ENCODE peak calls at places on chromosomes 1 and 21, in seven cellular contexts. Q is HCT116, S is neural progenitor cell, M is colonic mucosa, D is PC-3, E is fibroblast of lung, Z is kidney. G is an unnamed sample.

GRCh38 chr1:225872075-225872430 is 10.1 kb downstream of the TMEM63A start:
- DNase-seq in Q (no peak), S (no peak), M (no peak), D (peak), E (no peak), Z (no peak), G (no peak)

GRCh38 chr1:16082283-16083038 is 9.0 kb upstream of the FAM131C start:
- DNase-seq in Q (no peak), S (peak), M (peak), D (peak), E (peak), Z (no peak), G (no peak)

GRCh38 chr1:101567582-101568189 is 330.9 kb downstream of the S1PR1 start:
- DNase-seq in Q (peak), S (peak), M (peak), D (peak), E (peak), Z (peak), G (no peak)

GRCh38 chr1:85847356-85847755 is 139.1 kb upstream of the ZNHIT6 start:
- DNase-seq in Q (no peak), S (no peak), M (no peak), D (no peak), E (no peak), Z (no peak), G (no peak)

GRCh38 chr1:234562336-234562735 is 47.6 kb downstream of the IRF2BP2 start:
- DNase-seq in Q (no peak), S (no peak), M (no peak), D (no peak), E (no peak), Z (no peak), G (no peak)

GRCh38 chr1:227926216-227926791 is 21.4 kb downstream of the WNT9A start:
- DNase-seq in Q (no peak), S (no peak), M (no peak), D (no peak), E (no peak), Z (peak), G (no peak)

GRCh38 chr1:245878585-245878984 is 628.5 kb downstream of the SMYD3 start:
- DNase-seq in Q (no peak), S (no peak), M (no peak), D (no peak), E (no peak), Z (no peak), G (no peak)

GRCh38 chr21:43778469-43779335 is 2.6 kb upstream of the CSTB start:
- DNase-seq in Q (no peak), S (no peak), M (peak), D (peak), E (peak), Z (no peak), G (no peak)

GRCh38 chr1:12405325-12406217 is 175.7 kb downstream of the VPS13D start:
- DNase-seq in Q (no peak), S (peak), M (peak), D (no peak), E (peak), Z (no peak), G (peak)
- H3K9ac ChIP-seq in Q (no peak), S (no peak), M (peak), D (no peak), E (no peak), Z (peak), G (peak)

DNA sequence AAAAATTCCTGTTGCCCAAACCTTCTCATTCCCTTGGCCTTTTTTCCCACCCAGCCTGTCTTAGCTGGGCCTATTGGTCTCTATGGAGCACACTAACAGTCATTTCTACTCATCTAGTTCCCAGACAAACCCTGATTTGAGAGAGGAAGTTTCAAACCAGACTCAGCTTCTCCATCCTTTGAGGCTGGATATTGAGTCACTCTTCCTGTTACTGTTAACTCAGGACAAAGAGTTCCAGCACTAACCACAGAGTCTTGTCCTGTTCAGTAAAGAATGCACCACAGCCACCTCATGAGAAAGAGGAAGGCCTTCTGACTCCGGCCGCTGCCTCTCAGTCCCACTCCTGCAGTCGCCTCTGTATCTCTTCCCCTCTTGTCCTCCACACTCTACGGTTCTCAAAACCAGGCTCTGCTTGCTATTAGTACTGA is 137.8 kb downstream of the PTPRC start:
- DNase-seq in Q (no peak), S (no peak), M (no peak), D (peak), E (peak), Z (no peak), G (no peak)
- H3K9ac ChIP-seq in Q (no peak), S (no peak), M (no peak), D (peak), E (no peak), Z (no peak), G (no peak)

GRCh38 chr1:50971748-50972305 is 1.8 kb downstream of the CDKN2C start:
- DNase-seq in Q (no peak), S (no peak), M (no peak), D (peak), E (peak), Z (no peak), G (no peak)

GRCh38 chr1:50970927-50971582 is 1.0 kb downstream of the CDKN2C start:
- DNase-seq in Q (no peak), S (no peak), M (no peak), D (peak), E (peak), Z (no peak), G (no peak)

GRCh38 chr1:50973255-50973654 is 3.2 kb downstream of the CDKN2C start:
- DNase-seq in Q (no peak), S (no peak), M (no peak), D (no peak), E (no peak), Z (no peak), G (no peak)

GRCh38 chr1:50973875-50974617 is 4.0 kb downstream of the CDKN2C start:
- DNase-seq in Q (no peak), S (peak), M (no peak), D (peak), E (no peak), Z (no peak), G (no peak)

GRCh38 chr1:50972766-50973165 is 2.7 kb downstream of the CDKN2C start:
- DNase-seq in Q (no peak), S (no peak), M (no peak), D (no peak), E (peak), Z (no peak), G (no peak)
- H3K9ac ChIP-seq in Q (no peak), S (no peak), M (no peak), D (peak), E (no peak), Z (no peak), G (peak)

GRCh38 chr1:110783292-110783918 is 89.5 kb upstream of the CD53 start:
- DNase-seq in Q (peak), S (peak), M (peak), D (peak), E (peak), Z (no peak), G (no peak)

GRCh38 chr1:110786802-110787327 is 86.1 kb upstream of the CD53 start:
- DNase-seq in Q (no peak), S (no peak), M (no peak), D (no peak), E (no peak), Z (no peak), G (no peak)

GRCh38 chr1:110785612-110786011 is 87.3 kb upstream of the CD53 start:
- DNase-seq in Q (no peak), S (no peak), M (no peak), D (no peak), E (no peak), Z (no peak), G (no peak)

GRCh38 chr1:110785055-110785454 is 87.9 kb upstream of the CD53 start:
- DNase-seq in Q (no peak), S (no peak), M (no peak), D (no peak), E (no peak), Z (no peak), G (no peak)

DNA sequence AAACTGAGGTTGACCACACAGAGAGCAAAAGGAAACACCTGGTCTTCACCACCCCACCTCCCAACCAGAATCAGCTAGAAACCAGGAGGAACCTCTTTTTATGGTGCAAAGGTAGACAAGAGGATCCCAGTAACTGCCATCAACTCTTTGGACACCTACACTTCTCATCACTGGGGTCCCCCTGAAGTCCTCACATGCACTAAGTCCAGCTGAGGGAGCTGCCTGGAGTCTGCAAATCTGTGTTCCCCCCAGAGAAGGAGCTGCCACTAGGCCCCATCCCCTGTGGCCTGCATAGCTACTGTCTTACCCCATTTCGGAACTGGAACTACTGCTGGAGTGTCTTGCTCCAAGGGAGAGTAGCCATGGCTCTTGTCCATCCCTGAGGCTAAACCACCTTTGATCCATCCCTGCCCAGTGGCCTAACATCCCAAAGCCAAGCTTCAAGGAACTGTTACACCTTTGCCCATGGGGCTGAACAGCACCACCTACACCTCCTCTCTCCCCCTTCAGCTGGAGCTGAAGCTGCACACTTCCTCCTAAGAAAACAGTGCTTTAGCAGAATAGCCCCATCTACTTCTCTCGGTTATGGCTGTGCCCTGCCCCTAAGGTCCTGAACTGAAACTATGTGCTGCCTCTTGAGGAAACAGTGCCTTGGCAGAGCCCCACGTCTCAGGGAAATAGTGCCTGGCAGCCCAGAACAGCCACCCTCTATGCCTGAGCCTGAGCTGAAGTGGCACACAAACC is 85.4 kb upstream of the CD53 start:
- DNase-seq in Q (no peak), S (no peak), M (no peak), D (no peak), E (no peak), Z (no peak), G (no peak)
- H3K9ac ChIP-seq in Q (no peak), S (no peak), M (no peak), D (no peak), E (no peak), Z (no peak), G (no peak)

DNA sequence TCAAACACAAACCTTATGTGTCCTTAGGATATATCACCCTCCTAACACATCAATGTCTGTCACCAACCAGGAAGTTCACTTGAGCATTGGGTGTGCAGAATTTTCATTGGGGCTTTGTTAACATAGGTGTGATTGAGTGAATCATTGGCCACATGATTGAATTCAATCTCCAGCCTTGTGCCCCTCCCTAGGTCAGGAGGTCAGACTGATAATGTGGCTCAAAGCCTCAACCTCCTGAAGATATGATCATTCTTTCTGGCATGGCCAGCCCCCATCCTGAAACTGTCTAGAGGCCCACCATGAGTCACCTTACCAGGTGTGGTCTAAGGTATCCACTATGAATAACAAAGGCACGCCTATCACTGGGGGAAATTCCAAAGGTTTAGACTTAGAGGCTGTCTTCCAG is 90.1 kb downstream of the PKN2 start:
- DNase-seq in Q (peak), S (no peak), M (peak), D (peak), E (no peak), Z (no peak), G (no peak)
- H3K9ac ChIP-seq in Q (peak), S (no peak), M (peak), D (peak), E (no peak), Z (no peak), G (no peak)

GRCh38 chr21:35737425-35737824 is 322.9 kb downstream of the SETD4 start:
- DNase-seq in Q (no peak), S (no peak), M (no peak), D (no peak), E (no peak), Z (no peak), G (no peak)
- H3K9ac ChIP-seq in Q (no peak), S (no peak), M (no peak), D (no peak), E (no peak), Z (no peak), G (no peak)

DNA sequence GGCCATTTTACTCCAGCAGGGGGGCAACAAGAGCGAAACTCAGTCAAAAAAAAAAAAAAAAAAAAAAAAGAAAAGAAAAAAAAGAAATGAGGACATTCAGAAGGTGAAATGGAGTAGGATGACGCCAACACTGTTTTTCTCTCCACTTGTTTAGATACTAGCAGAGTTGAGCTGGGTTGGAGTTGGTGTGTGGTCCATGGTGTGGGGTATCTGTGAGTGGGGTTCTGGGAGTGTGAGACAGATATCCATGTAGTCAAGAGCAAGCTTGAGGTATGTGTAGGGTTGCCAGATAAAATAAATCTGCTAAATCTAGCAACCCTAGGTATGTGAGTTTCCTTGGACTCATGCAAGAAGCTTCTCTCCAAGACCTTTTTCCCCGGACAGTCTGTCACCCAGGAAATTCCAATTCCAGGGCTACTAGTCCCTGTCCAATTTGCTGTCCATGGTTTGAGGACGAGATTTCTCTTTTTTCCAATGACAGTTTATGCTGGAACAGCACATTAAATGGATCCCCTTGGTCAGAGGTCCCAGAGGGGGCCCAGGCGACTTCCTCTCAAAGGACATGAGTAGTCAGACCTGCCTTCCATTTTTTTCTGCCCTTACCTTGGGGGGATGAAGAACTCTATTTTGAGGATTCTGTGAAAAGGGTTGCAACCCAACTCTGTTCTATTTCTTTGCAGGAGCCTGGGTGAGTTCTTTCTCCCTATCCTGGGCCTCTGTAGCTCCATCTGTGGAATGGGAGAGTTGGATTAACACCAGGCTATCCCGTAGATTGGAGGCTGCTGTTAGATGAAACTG is 2.1 kb upstream of the FOXD2 start:
- DNase-seq in Q (no peak), S (no peak), M (peak), D (no peak), E (no peak), Z (no peak), G (no peak)
- H3K9ac ChIP-seq in Q (peak), S (no peak), M (peak), D (no peak), E (no peak), Z (no peak), G (peak)